ENCODE peak calls at places on chromosomes 16 and 17, in seven cellular contexts. One of them, this sample, is unnamed.

GRCh38 chr16:67865318-67865717 is 7.5 kb upstream of the EDC4 start:
- DNase-seq in retinal pigment epithelial cell: no peak
- DNase-seq in astrocyte of the cerebellum: no peak
- DNase-seq in EH: peak; percentile 59
- DNase-seq in AG04450: no peak
- DNase-seq in midbrain: no peak
- DNase-seq in osteoblast: peak; percentile 89
- DNase-seq in this sample: no peak

GRCh38 chr16:28042856-28043255 is 20.7 kb downstream of the GSG1L start:
- DNase-seq in retinal pigment epithelial cell: peak; percentile 23
- DNase-seq in astrocyte of the cerebellum: peak; percentile 57
- DNase-seq in EH: peak; percentile 57
- DNase-seq in AG04450: no peak
- DNase-seq in midbrain: no peak
- DNase-seq in osteoblast: peak; percentile 89
- DNase-seq in this sample: no peak

GRCh38 chr17:21613071-21613429 is 79.3 kb upstream of the KCNJ18 start:
- DNase-seq in retinal pigment epithelial cell: no peak
- DNase-seq in astrocyte of the cerebellum: no peak
- DNase-seq in EH: no peak
- DNase-seq in AG04450: no peak
- DNase-seq in midbrain: no peak
- DNase-seq in osteoblast: no peak
- DNase-seq in this sample: no peak

GRCh38 chr16:87323727-87324410 is 6.7 kb upstream of the C16orf95 start:
- DNase-seq in retinal pigment epithelial cell: no peak
- DNase-seq in astrocyte of the cerebellum: no peak
- DNase-seq in EH: no peak
- DNase-seq in AG04450: no peak
- DNase-seq in midbrain: no peak
- DNase-seq in osteoblast: peak; percentile 55
- DNase-seq in this sample: no peak

GRCh38 chr17:40663252-40663651 is 1.7 kb downstream of the KRT222 start:
- DNase-seq in retinal pigment epithelial cell: no peak
- DNase-seq in astrocyte of the cerebellum: no peak
- DNase-seq in EH: no peak
- DNase-seq in AG04450: no peak
- DNase-seq in midbrain: no peak
- DNase-seq in osteoblast: no peak
- DNase-seq in this sample: no peak

GRCh38 chr17:59154335-59154720 is 658 bp downstream of the SKA2 start:
- DNase-seq in retinal pigment epithelial cell: no peak
- DNase-seq in astrocyte of the cerebellum: no peak
- DNase-seq in EH: peak; percentile 65
- DNase-seq in AG04450: no peak
- DNase-seq in midbrain: peak; percentile 64
- DNase-seq in osteoblast: no peak
- DNase-seq in this sample: peak; percentile 52

GRCh38 chr16:66130296-66130910 is 236.1 kb upstream of the CDH5 start:
- DNase-seq in retinal pigment epithelial cell: peak; percentile 84
- DNase-seq in astrocyte of the cerebellum: peak; percentile 83
- DNase-seq in EH: peak; percentile 93
- DNase-seq in AG04450: peak; percentile 87
- DNase-seq in midbrain: no peak
- DNase-seq in osteoblast: peak; percentile 79
- DNase-seq in this sample: no peak

GRCh38 chr17:9837551-9838471 is 12.1 kb downstream of the GLP2R start:
- DNase-seq in retinal pigment epithelial cell: no peak
- DNase-seq in astrocyte of the cerebellum: peak; percentile 38
- DNase-seq in EH: peak; percentile 90
- DNase-seq in AG04450: no peak
- DNase-seq in midbrain: no peak
- DNase-seq in osteoblast: no peak
- DNase-seq in this sample: no peak

GRCh38 chr17:9158545-9159452 is 137.5 kb downstream of the NTN1 start:
- DNase-seq in retinal pigment epithelial cell: no peak
- DNase-seq in astrocyte of the cerebellum: no peak
- DNase-seq in EH: no peak
- DNase-seq in AG04450: no peak
- DNase-seq in midbrain: no peak
- DNase-seq in osteoblast: peak; percentile 15
- DNase-seq in this sample: no peak

This sample was measured in GM06990.